ENCODE peak calls at places on chromosomes 12 and 14, in five cellular contexts. One of them, this sample, is unnamed. For H3K36me3, the result is how much of the 10 kb centered on the place peaks cover.

GRCh38 chr14:89720741-89721315 is 233.7 kb downstream of the EFCAB11 start:
- DNase-seq in CD8-positive, alpha-beta T cell: peak
- DNase-seq in fibroblast of lung: peak
- DNase-seq in transverse colon: peak
- DNase-seq in HCT116: no peak
- DNase-seq in this sample: no peak

GRCh38 chr14:105475269-105475915 is 771 bp downstream of the CRIP2 start:
- DNase-seq in CD8-positive, alpha-beta T cell: no peak
- DNase-seq in fibroblast of lung: peak
- DNase-seq in transverse colon: no peak
- DNase-seq in HCT116: no peak
- DNase-seq in this sample: peak

GRCh38 chr12:51887476-51888315 is at the start of gene ANKRD33:
- DNase-seq in CD8-positive, alpha-beta T cell: no peak
- DNase-seq in fibroblast of lung: no peak
- DNase-seq in transverse colon: peak
- DNase-seq in HCT116: no peak
- DNase-seq in this sample: peak

GRCh38 chr12:80825506-80825905 is 108.8 kb downstream of the MYF5 start:
- DNase-seq in CD8-positive, alpha-beta T cell: no peak
- DNase-seq in fibroblast of lung: no peak
- DNase-seq in transverse colon: no peak
- DNase-seq in HCT116: no peak
- DNase-seq in this sample: no peak

GRCh38 chr12:77089701-77090220 is 24.4 kb upstream of the E2F7 start:
- DNase-seq in CD8-positive, alpha-beta T cell: no peak
- DNase-seq in fibroblast of lung: no peak
- DNase-seq in transverse colon: no peak
- DNase-seq in HCT116: no peak
- DNase-seq in this sample: no peak

GRCh38 chr12:75345531-75345930 is 11.1 kb downstream of the GLIPR1L1 start:
- DNase-seq in CD8-positive, alpha-beta T cell: no peak
- DNase-seq in fibroblast of lung: no peak
- DNase-seq in transverse colon: no peak
- DNase-seq in HCT116: peak
- DNase-seq in this sample: peak

GRCh38 chr14:91722386-91722785 is 9.5 kb downstream of the CATSPERB start:
- DNase-seq in CD8-positive, alpha-beta T cell: no peak
- DNase-seq in fibroblast of lung: no peak
- DNase-seq in transverse colon: no peak
- DNase-seq in HCT116: no peak
- DNase-seq in this sample: peak

GRCh38 chr12:119727600-119728436 is 59.9 kb downstream of the PRKAB1 start:
- DNase-seq in CD8-positive, alpha-beta T cell: no peak
- DNase-seq in fibroblast of lung: no peak
- DNase-seq in transverse colon: no peak
- DNase-seq in HCT116: no peak
- DNase-seq in this sample: peak

GRCh38 chr14:35339761-35340406 is 47.7 kb downstream of the PSMA6 start:
- DNase-seq in CD8-positive, alpha-beta T cell: no peak
- DNase-seq in fibroblast of lung: no peak
- DNase-seq in transverse colon: no peak
- DNase-seq in HCT116: no peak
- DNase-seq in this sample: no peak

GRCh38 chr14:35384386-35385041 is 20.0 kb downstream of the NFKBIA start:
- DNase-seq in CD8-positive, alpha-beta T cell: no peak
- DNase-seq in fibroblast of lung: peak
- DNase-seq in transverse colon: peak
- DNase-seq in HCT116: no peak
- DNase-seq in this sample: peak

GRCh38 chr12:55957106-55957859 is 8.6 kb downstream of the PMEL start:
- DNase-seq in CD8-positive, alpha-beta T cell: no peak
- DNase-seq in fibroblast of lung: no peak
- DNase-seq in transverse colon: peak
- DNase-seq in HCT116: no peak
- DNase-seq in this sample: peak

GRCh38 chr12:27424631-27425230 is 21.8 kb upstream of the SMCO2 start:
- DNase-seq in CD8-positive, alpha-beta T cell: no peak
- DNase-seq in fibroblast of lung: peak
- DNase-seq in transverse colon: no peak
- DNase-seq in HCT116: peak
- DNase-seq in this sample: peak

GRCh38 chr12:45988259-45988658 is 2.1 kb downstream of the SCAF11 start:
- DNase-seq in CD8-positive, alpha-beta T cell: no peak
- DNase-seq in fibroblast of lung: peak
- DNase-seq in transverse colon: no peak
- DNase-seq in HCT116: no peak
- DNase-seq in this sample: peak

GRCh38 chr14:98185036-98185435 is 1087.0 kb downstream of the BCL11B start:
- DNase-seq in CD8-positive, alpha-beta T cell: peak
- DNase-seq in fibroblast of lung: no peak
- DNase-seq in transverse colon: no peak
- DNase-seq in HCT116: no peak
- DNase-seq in this sample: no peak

GRCh38 chr14:30291216-30291615 is 267.7 kb upstream of the G2E3 start:
- DNase-seq in CD8-positive, alpha-beta T cell: no peak
- DNase-seq in fibroblast of lung: peak
- DNase-seq in transverse colon: no peak
- DNase-seq in HCT116: no peak
- DNase-seq in this sample: peak

GRCh38 chr14:94050231-94050880 is 24.2 kb downstream of the OTUB2 start:
- DNase-seq in CD8-positive, alpha-beta T cell: peak
- DNase-seq in fibroblast of lung: no peak
- DNase-seq in transverse colon: no peak
- DNase-seq in HCT116: no peak
- DNase-seq in this sample: no peak

GRCh38 chr14:69822456-69822855 is 25.4 kb upstream of the SLC10A1 start:
- DNase-seq in CD8-positive, alpha-beta T cell: no peak
- DNase-seq in fibroblast of lung: no peak
- DNase-seq in transverse colon: no peak
- DNase-seq in HCT116: no peak
- DNase-seq in this sample: peak

GRCh38 chr12:55072093-55072492 is 52.3 kb downstream of the NEUROD4 start:
- DNase-seq in CD8-positive, alpha-beta T cell: peak
- DNase-seq in fibroblast of lung: peak
- DNase-seq in transverse colon: peak
- DNase-seq in HCT116: peak
- DNase-seq in this sample: peak

GRCh38 chr12:27305673-27306504 is 26.7 kb upstream of the BMAL2 start:
- DNase-seq in CD8-positive, alpha-beta T cell: no peak
- DNase-seq in fibroblast of lung: peak
- DNase-seq in transverse colon: no peak
- DNase-seq in HCT116: peak
- DNase-seq in this sample: peak

GRCh38 chr12:110993425-110993824 is 73.0 kb upstream of the MYL2 start:
- DNase-seq in CD8-positive, alpha-beta T cell: no peak
- DNase-seq in fibroblast of lung: no peak
- DNase-seq in transverse colon: no peak
- DNase-seq in HCT116: no peak
- DNase-seq in this sample: no peak

GRCh38 chr12:95548056-95548538 is 3.2 kb downstream of the USP44 start:
- DNase-seq in CD8-positive, alpha-beta T cell: peak
- DNase-seq in fibroblast of lung: no peak
- DNase-seq in transverse colon: peak
- DNase-seq in HCT116: no peak
- DNase-seq in this sample: no peak

GRCh38 chr12:89328483-89329030 is 23.7 kb downstream of the DUSP6 start:
- DNase-seq in CD8-positive, alpha-beta T cell: no peak
- DNase-seq in fibroblast of lung: no peak
- DNase-seq in transverse colon: no peak
- DNase-seq in HCT116: no peak
- DNase-seq in this sample: no peak

GRCh38 chr12:102543931-102544485 is 63.6 kb upstream of the IGF1 start:
- DNase-seq in CD8-positive, alpha-beta T cell: no peak
- DNase-seq in fibroblast of lung: no peak
- DNase-seq in transverse colon: no peak
- DNase-seq in HCT116: no peak
- DNase-seq in this sample: no peak

GRCh38 chr14:60777856-60778578 is 43.5 kb downstream of the MNAT1 start:
- DNase-seq in CD8-positive, alpha-beta T cell: no peak
- DNase-seq in fibroblast of lung: peak
- DNase-seq in transverse colon: no peak
- DNase-seq in HCT116: no peak
- DNase-seq in this sample: peak

GRCh38 chr12:106907411-106907810 is 48.3 kb upstream of the TMEM263 start:
- DNase-seq in CD8-positive, alpha-beta T cell: no peak
- DNase-seq in fibroblast of lung: no peak
- DNase-seq in transverse colon: no peak
- DNase-seq in HCT116: no peak
- DNase-seq in this sample: no peak

GRCh38 chr14:79018846-79019245 is 848.7 kb downstream of the NRXN3 start:
- DNase-seq in CD8-positive, alpha-beta T cell: no peak
- DNase-seq in fibroblast of lung: peak
- DNase-seq in transverse colon: no peak
- DNase-seq in HCT116: no peak
- DNase-seq in this sample: peak

GRCh38 chr14:64329149-64329548 is 35.0 kb upstream of the ESR2 start:
- DNase-seq in CD8-positive, alpha-beta T cell: no peak
- DNase-seq in fibroblast of lung: no peak
- DNase-seq in transverse colon: no peak
- DNase-seq in HCT116: no peak
- DNase-seq in this sample: no peak

GRCh38 chr12:106226884-106227640 is 20.8 kb downstream of the CKAP4 start:
- DNase-seq in CD8-positive, alpha-beta T cell: peak
- DNase-seq in fibroblast of lung: peak
- DNase-seq in transverse colon: no peak
- DNase-seq in HCT116: peak
- DNase-seq in this sample: peak

GRCh38 chr14:71527807-71528206 is 404.4 kb upstream of the RGS6 start:
- DNase-seq in CD8-positive, alpha-beta T cell: no peak
- DNase-seq in fibroblast of lung: peak
- DNase-seq in transverse colon: no peak
- DNase-seq in HCT116: no peak
- DNase-seq in this sample: no peak

GRCh38 chr14:73752297-73752992 is 38.3 kb upstream of the PNMA1 start:
- DNase-seq in CD8-positive, alpha-beta T cell: peak
- DNase-seq in fibroblast of lung: peak
- DNase-seq in transverse colon: peak
- DNase-seq in HCT116: no peak
- DNase-seq in this sample: no peak

GRCh38 chr12:21651821-21652220 is 5.8 kb downstream of the LDHB start:
- DNase-seq in CD8-positive, alpha-beta T cell: no peak
- DNase-seq in fibroblast of lung: no peak
- DNase-seq in transverse colon: no peak
- DNase-seq in HCT116: no peak
- DNase-seq in this sample: no peak

GRCh38 chr12:21648378-21648777 is 9.3 kb downstream of the LDHB start:
- DNase-seq in CD8-positive, alpha-beta T cell: no peak
- DNase-seq in fibroblast of lung: no peak
- DNase-seq in transverse colon: no peak
- DNase-seq in HCT116: no peak
- DNase-seq in this sample: no peak

GRCh38 chr12:21647179-21647578 is 10.5 kb downstream of the LDHB start:
- DNase-seq in CD8-positive, alpha-beta T cell: no peak
- DNase-seq in fibroblast of lung: no peak
- DNase-seq in transverse colon: no peak
- DNase-seq in HCT116: no peak
- DNase-seq in this sample: no peak

GRCh38 chr12:21650997-21651396 is 6.6 kb downstream of the LDHB start:
- DNase-seq in CD8-positive, alpha-beta T cell: no peak
- DNase-seq in fibroblast of lung: no peak
- DNase-seq in transverse colon: no peak
- DNase-seq in HCT116: no peak
- DNase-seq in this sample: no peak

GRCh38 chr12:21649034-21649433 is 8.6 kb downstream of the LDHB start:
- DNase-seq in CD8-positive, alpha-beta T cell: no peak
- DNase-seq in fibroblast of lung: no peak
- DNase-seq in transverse colon: no peak
- DNase-seq in HCT116: no peak
- DNase-seq in this sample: no peak
- H3K36me3 ChIP-seq in CD8-positive, alpha-beta T cell: half or more
- H3K36me3 ChIP-seq in fibroblast of lung: under half
- H3K36me3 ChIP-seq in transverse colon: under half
- H3K36me3 ChIP-seq in HCT116: half or more
- H3K36me3 ChIP-seq in this sample: under half

DNA sequence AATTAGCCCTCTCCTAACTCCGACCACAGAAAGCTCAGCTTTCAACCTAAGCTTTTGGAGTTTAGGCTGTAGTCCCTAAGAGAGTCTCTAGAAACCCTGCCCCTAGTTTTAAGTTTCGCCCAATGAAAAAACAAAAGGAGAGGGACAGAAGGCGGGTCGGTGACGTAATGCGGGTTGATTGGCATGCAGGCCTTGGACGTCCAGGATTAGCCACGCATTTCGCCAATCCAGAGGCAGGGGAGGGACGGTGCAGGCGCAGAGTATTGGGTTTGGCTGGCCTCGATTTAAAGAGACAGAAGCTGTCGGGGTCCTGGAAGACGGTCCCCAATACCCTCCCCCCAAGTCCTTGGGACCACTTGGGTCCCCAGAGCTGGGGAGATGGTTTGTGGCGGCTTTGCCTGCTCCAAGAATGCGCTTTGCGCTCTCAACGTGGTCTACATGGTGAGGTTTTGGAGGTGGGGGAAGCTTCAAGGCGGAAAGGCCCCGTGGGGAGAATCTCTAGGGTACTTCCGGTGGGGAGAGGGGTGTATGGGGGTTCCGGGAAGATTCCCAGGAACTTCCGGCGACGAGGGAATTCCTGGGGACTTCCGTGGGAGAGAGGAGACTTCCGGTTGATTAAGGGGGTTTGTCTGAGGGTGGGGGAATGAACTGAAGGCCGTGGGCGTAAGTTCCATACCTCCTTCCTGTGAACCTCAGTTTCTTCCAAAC is at the start of gene TSPAN31:
- DNase-seq in CD8-positive, alpha-beta T cell: peak
- DNase-seq in fibroblast of lung: peak
- DNase-seq in transverse colon: peak
- DNase-seq in HCT116: peak
- DNase-seq in this sample: peak
- TF ChIP-seq CTCF in CD8-positive, alpha-beta T cell: no peak
- TF ChIP-seq CTCF in fibroblast of lung: no peak
- TF ChIP-seq CTCF in transverse colon: no peak
- TF ChIP-seq CTCF in HCT116: no peak
- TF ChIP-seq CTCF in this sample: no peak

GRCh38 chr12:108817909-108818308 is 39.5 kb downstream of the SSH1 start:
- DNase-seq in CD8-positive, alpha-beta T cell: no peak
- DNase-seq in fibroblast of lung: no peak
- DNase-seq in transverse colon: no peak
- DNase-seq in HCT116: no peak
- DNase-seq in this sample: no peak
- H3K36me3 ChIP-seq in CD8-positive, alpha-beta T cell: under half
- H3K36me3 ChIP-seq in fibroblast of lung: under half
- H3K36me3 ChIP-seq in transverse colon: under half
- H3K36me3 ChIP-seq in HCT116: under half
- H3K36me3 ChIP-seq in this sample: under half

GRCh38 chr12:49019435-49020317 is 1.1 kb upstream of the PRKAG1 start:
- DNase-seq in CD8-positive, alpha-beta T cell: peak
- DNase-seq in fibroblast of lung: peak
- DNase-seq in transverse colon: peak
- DNase-seq in HCT116: no peak
- DNase-seq in this sample: peak
- TF ChIP-seq CTCF in CD8-positive, alpha-beta T cell: no peak
- TF ChIP-seq CTCF in fibroblast of lung: peak
- TF ChIP-seq CTCF in transverse colon: peak
- TF ChIP-seq CTCF in HCT116: no peak
- TF ChIP-seq CTCF in this sample: peak

This sample was measured in bronchial epithelial cell.